ENCODE peak calls at places on chromosomes 11 and 22, in four cellular contexts. E, A, G and V are unnamed samples.

GRCh38 chr22:49662681-49663080 is 165.0 kb downstream of the BRD1 start:
- DNase-seq in E (no peak), A (no peak), G (no peak), V (no peak)

GRCh38 chr22:46071451-46072029 is 78.8 kb upstream of the PPARA start:
- DNase-seq in E (no peak), A (no peak), G (no peak), V (peak; percentile 90)

GRCh38 chr11:130023204-130023603 is 20.6 kb upstream of the PRDM10 start:
- DNase-seq in E (no peak), A (peak; percentile 88), G (no peak), V (peak; percentile 48)

GRCh38 chr11:45079943-45080719 is 66.3 kb upstream of the PRDM11 start:
- DNase-seq in E (no peak), A (no peak), G (no peak), V (no peak)

GRCh38 chr22:40764743-40765441 is 54.3 kb downstream of the SLC25A17 start:
- DNase-seq in E (no peak), A (peak; percentile 31), G (no peak), V (no peak)

GRCh38 chr11:10743354-10744035 is 7.6 kb upstream of the CTR9 start:
- DNase-seq in E (peak; percentile 50), A (no peak), G (no peak), V (no peak)

GRCh38 chr11:117976445-117976844 is 9.7 kb upstream of the IL10RA start:
- DNase-seq in E (no peak), A (no peak), G (no peak), V (no peak)

GRCh38 chr11:62129610-62130497 is 6.0 kb downstream of the INCENP start:
- DNase-seq in E (no peak), A (no peak), G (no peak), V (no peak)

GRCh38 chr22:29351891-29352290 is 36.4 kb upstream of the RASL10A start:
- DNase-seq in E (no peak), A (no peak), G (no peak), V (no peak)

GRCh38 chr11:73804712-73805111 is 17.0 kb downstream of the MRPL48 start:
- DNase-seq in E (no peak), A (no peak), G (no peak), V (no peak)

GRCh38 chr11:40338739-40339138 is 1120.7 kb downstream of the LRRC4C start:
- DNase-seq in E (no peak), A (no peak), G (no peak), V (peak; percentile 80)

GRCh38 chr22:48146426-48146825 is 1384.0 kb downstream of the TBC1D22A start:
- DNase-seq in E (no peak), A (no peak), G (no peak), V (no peak)

GRCh38 chr11:13949876-13950275 is 12.6 kb upstream of the SPON1 start:
- DNase-seq in E (peak; percentile 37), A (no peak), G (no peak), V (no peak)

GRCh38 chr11:111148953-111149352 is 96.6 kb upstream of the POU2AF2 start:
- DNase-seq in E (no peak), A (no peak), G (no peak), V (peak; percentile 37)

GRCh38 chr22:50002791-50003190 is 9.8 kb downstream of the IL17REL start:
- DNase-seq in E (no peak), A (no peak), G (no peak), V (peak; percentile 27)

GRCh38 chr11:85040166-85040565 is 587.0 kb downstream of the DLG2 start:
- DNase-seq in E (no peak), A (no peak), G (no peak), V (peak; percentile 40)

GRCh38 chr11:85042368-85042767 is 584.8 kb downstream of the DLG2 start:
- DNase-seq in E (no peak), A (no peak), G (no peak), V (no peak)
- TF ChIP-seq CHD1 in E (no peak), A (no peak), G (no peak), V (no peak)

DNA sequence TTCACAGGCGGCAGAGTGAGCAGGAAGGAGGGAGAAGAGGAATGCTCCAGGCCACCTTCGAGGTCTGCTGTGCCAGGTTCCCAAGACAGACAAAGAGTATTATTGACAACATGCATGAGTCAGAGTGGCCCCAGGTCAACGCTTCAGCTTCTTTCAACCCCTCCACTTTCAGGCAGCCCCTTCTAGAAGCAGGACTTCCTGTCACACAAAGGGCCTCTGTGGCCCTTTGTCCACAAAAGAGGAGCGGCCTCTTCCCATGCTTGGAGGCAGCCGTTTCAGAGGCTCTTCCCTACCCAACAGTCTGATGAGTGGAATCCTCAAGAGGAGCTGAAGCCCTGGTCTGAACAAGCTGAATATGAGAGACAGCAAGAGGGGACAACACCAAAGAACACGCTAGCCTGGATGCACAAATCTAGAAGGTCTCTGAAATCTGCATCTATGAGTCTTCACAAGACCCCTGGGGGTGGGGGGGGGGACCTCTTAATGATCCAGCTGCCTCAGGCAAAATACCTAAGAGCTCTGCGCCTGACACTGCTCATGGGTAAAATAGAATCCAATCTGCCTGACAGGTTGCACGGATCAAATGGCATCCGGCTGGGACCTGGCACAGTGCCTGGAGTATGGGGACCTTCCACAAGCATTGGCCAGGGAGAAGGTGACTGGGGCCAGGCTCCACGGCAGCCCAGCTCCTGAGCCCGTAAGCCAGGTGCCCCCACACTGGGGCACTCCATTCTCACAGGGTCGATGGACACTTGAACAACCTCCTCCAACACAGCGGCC is 67.5 kb downstream of the PACSIN2 start:
- DNase-seq in E (no peak), A (no peak), G (no peak), V (peak; percentile 41)
- TF ChIP-seq CHD1 in E (no peak), A (no peak), G (no peak), V (no peak)

GRCh38 chr11:91871791-91872190 is 352.8 kb upstream of the FAT3 start:
- DNase-seq in E (no peak), A (no peak), G (no peak), V (no peak)
- TF ChIP-seq CHD1 in E (no peak), A (no peak), G (no peak), V (no peak)

GRCh38 chr11:65947133-65947532 is 1.9 kb downstream of the TSGA10IP start:
- DNase-seq in E (no peak), A (no peak), G (no peak), V (no peak)
- TF ChIP-seq CHD1 in E (no peak), A (no peak), G (no peak), V (no peak)

GRCh38 chr11:66971483-66971882 is 3.6 kb upstream of the C11orf86 start:
- DNase-seq in E (no peak), A (no peak), G (no peak), V (no peak)
- TF ChIP-seq CHD1 in E (no peak), A (no peak), G (no peak), V (no peak)

GRCh38 chr11:64639885-64640284 is 48.9 kb downstream of the SLC22A12 start:
- DNase-seq in E (no peak), A (no peak), G (no peak), V (no peak)
- TF ChIP-seq CHD1 in E (no peak), A (no peak), G (no peak), V (no peak)